ENCODE peak calls at places on chromosomes 12 and 14, in six cellular contexts. One of them, this sample, is unnamed.
A peak's percentile ranks its signal among the peaks of the same experiment; 100 is the strongest.

GRCh38 chr14:76580967-76581366 is 180.3 kb upstream of the VASH1 start:
- DNase-seq in cardiac fibroblast: no peak
- DNase-seq in foreskin fibroblast: no peak
- DNase-seq in H1: no peak
- DNase-seq in HL-60: no peak
- DNase-seq in hepatocyte: no peak
- DNase-seq in this sample: no peak

GRCh38 chr12:75087656-75088055 is 122.0 kb downstream of the KCNC2 start:
- DNase-seq in cardiac fibroblast: no peak
- DNase-seq in foreskin fibroblast: no peak
- DNase-seq in H1: no peak
- DNase-seq in HL-60: no peak
- DNase-seq in hepatocyte: peak; percentile 8
- DNase-seq in this sample: peak; percentile 20

GRCh38 chr14:61535470-61535869 is 159.8 kb upstream of the HIF1A start:
- DNase-seq in cardiac fibroblast: no peak
- DNase-seq in foreskin fibroblast: no peak
- DNase-seq in H1: no peak
- DNase-seq in HL-60: no peak
- DNase-seq in hepatocyte: no peak
- DNase-seq in this sample: no peak

GRCh38 chr14:90580381-90581335 is 183.8 kb downstream of the CALM1 start:
- DNase-seq in cardiac fibroblast: no peak
- DNase-seq in foreskin fibroblast: no peak
- DNase-seq in H1: no peak
- DNase-seq in HL-60: no peak
- DNase-seq in hepatocyte: no peak
- DNase-seq in this sample: no peak

GRCh38 chr12:91178139-91178561 is 4.5 kb downstream of the DCN start:
- DNase-seq in cardiac fibroblast: peak; percentile 73
- DNase-seq in foreskin fibroblast: no peak
- DNase-seq in H1: no peak
- DNase-seq in HL-60: no peak
- DNase-seq in hepatocyte: peak; percentile 21
- DNase-seq in this sample: no peak

GRCh38 chr12:117968826-117969659 is at the start of gene KSR2:
- DNase-seq in cardiac fibroblast: peak; percentile 4
- DNase-seq in foreskin fibroblast: no peak
- DNase-seq in H1: peak; percentile 87
- DNase-seq in HL-60: no peak
- DNase-seq in hepatocyte: peak; percentile 91
- DNase-seq in this sample: peak; percentile 93

GRCh38 chr12:132986885-132987225 is 688 bp downstream of the ZNF26 start:
- DNase-seq in cardiac fibroblast: no peak
- DNase-seq in foreskin fibroblast: peak; percentile 5
- DNase-seq in H1: no peak
- DNase-seq in HL-60: no peak
- DNase-seq in hepatocyte: no peak
- DNase-seq in this sample: no peak

GRCh38 chr14:65213316-65213715 is 111.0 kb upstream of the MAX start:
- DNase-seq in cardiac fibroblast: no peak
- DNase-seq in foreskin fibroblast: no peak
- DNase-seq in H1: no peak
- DNase-seq in HL-60: no peak
- DNase-seq in hepatocyte: no peak
- DNase-seq in this sample: no peak

GRCh38 chr14:79724934-79725717 is 486.2 kb downstream of the DIO2 start:
- DNase-seq in cardiac fibroblast: no peak
- DNase-seq in foreskin fibroblast: no peak
- DNase-seq in H1: no peak
- DNase-seq in HL-60: no peak
- DNase-seq in hepatocyte: no peak
- DNase-seq in this sample: no peak

GRCh38 chr14:51039285-51039684 is 55.6 kb downstream of the TRIM9 start:
- DNase-seq in cardiac fibroblast: no peak
- DNase-seq in foreskin fibroblast: no peak
- DNase-seq in H1: no peak
- DNase-seq in HL-60: no peak
- DNase-seq in hepatocyte: no peak
- DNase-seq in this sample: no peak

GRCh38 chr12:123897221-123897620 is 75.4 kb downstream of the CCDC92 start:
- DNase-seq in cardiac fibroblast: peak; percentile 30
- DNase-seq in foreskin fibroblast: peak; percentile 60
- DNase-seq in H1: no peak
- DNase-seq in HL-60: no peak
- DNase-seq in hepatocyte: no peak
- DNase-seq in this sample: no peak

GRCh38 chr12:5964913-5965900 is 20.1 kb upstream of the ANO2 start:
- DNase-seq in cardiac fibroblast: no peak
- DNase-seq in foreskin fibroblast: no peak
- DNase-seq in H1: peak; percentile 60
- DNase-seq in HL-60: no peak
- DNase-seq in hepatocyte: no peak
- DNase-seq in this sample: no peak

GRCh38 chr14:31420013-31420318 is 384 bp downstream of the HEATR5A start:
- DNase-seq in cardiac fibroblast: no peak
- DNase-seq in foreskin fibroblast: no peak
- DNase-seq in H1: peak; percentile 81
- DNase-seq in HL-60: no peak
- DNase-seq in hepatocyte: no peak
- DNase-seq in this sample: peak; percentile 78

GRCh38 chr14:100615736-100616695 is 28.8 kb upstream of the BEGAIN start:
- DNase-seq in cardiac fibroblast: no peak
- DNase-seq in foreskin fibroblast: no peak
- DNase-seq in H1: no peak
- DNase-seq in HL-60: no peak
- DNase-seq in hepatocyte: no peak
- DNase-seq in this sample: no peak

GRCh38 chr14:38208825-38209562 is 1.3 kb downstream of the SSTR1 start:
- DNase-seq in cardiac fibroblast: peak; percentile 72
- DNase-seq in foreskin fibroblast: peak; percentile 87
- DNase-seq in H1: peak; percentile 79
- DNase-seq in HL-60: no peak
- DNase-seq in hepatocyte: peak; percentile 84
- DNase-seq in this sample: peak; percentile 58

GRCh38 chr12:37546901-37547475 is 769.6 kb upstream of the ALG10B start:
- DNase-seq in cardiac fibroblast: no peak
- DNase-seq in foreskin fibroblast: no peak
- DNase-seq in H1: no peak
- DNase-seq in HL-60: no peak
- DNase-seq in hepatocyte: no peak
- DNase-seq in this sample: no peak

GRCh38 chr14:74325446-74325845 is 22.7 kb upstream of the ABCD4 start:
- DNase-seq in cardiac fibroblast: no peak
- DNase-seq in foreskin fibroblast: no peak
- DNase-seq in H1: no peak
- DNase-seq in HL-60: no peak
- DNase-seq in hepatocyte: no peak
- DNase-seq in this sample: no peak

GRCh38 chr12:53927220-53928029 is 11.2 kb upstream of the HOXC13 start:
- DNase-seq in cardiac fibroblast: no peak
- DNase-seq in foreskin fibroblast: no peak
- DNase-seq in H1: no peak
- DNase-seq in HL-60: no peak
- DNase-seq in hepatocyte: no peak
- DNase-seq in this sample: no peak

GRCh38 chr12:20429876-20430275 is 61.5 kb downstream of the PDE3A start:
- DNase-seq in cardiac fibroblast: peak; percentile 35
- DNase-seq in foreskin fibroblast: no peak
- DNase-seq in H1: no peak
- DNase-seq in HL-60: no peak
- DNase-seq in hepatocyte: no peak
- DNase-seq in this sample: no peak

GRCh38 chr12:111361073-111361716 is 7.7 kb downstream of the PHETA1 start:
- DNase-seq in cardiac fibroblast: no peak
- DNase-seq in foreskin fibroblast: no peak
- DNase-seq in H1: no peak
- DNase-seq in HL-60: no peak
- DNase-seq in hepatocyte: no peak
- DNase-seq in this sample: no peak

GRCh38 chr14:20690848-20691640 is 2.5 kb downstream of the ANG start:
- DNase-seq in cardiac fibroblast: peak; percentile 83
- DNase-seq in foreskin fibroblast: peak; percentile 45
- DNase-seq in H1: peak; percentile 61
- DNase-seq in HL-60: peak; percentile 49
- DNase-seq in hepatocyte: peak; percentile 82
- DNase-seq in this sample: peak; percentile 54

GRCh38 chr12:16881986-16882385 is 276.0 kb upstream of the LMO3 start:
- DNase-seq in cardiac fibroblast: no peak
- DNase-seq in foreskin fibroblast: no peak
- DNase-seq in H1: no peak
- DNase-seq in HL-60: no peak
- DNase-seq in hepatocyte: no peak
- DNase-seq in this sample: no peak

GRCh38 chr12:125028106-125028505 is 34.7 kb downstream of the BRI3BP start:
- DNase-seq in cardiac fibroblast: no peak
- DNase-seq in foreskin fibroblast: no peak
- DNase-seq in H1: no peak
- DNase-seq in HL-60: no peak
- DNase-seq in hepatocyte: no peak
- DNase-seq in this sample: no peak

GRCh38 chr12:666066-666465 is 2.8 kb upstream of the NINJ2 start:
- DNase-seq in cardiac fibroblast: no peak
- DNase-seq in foreskin fibroblast: no peak
- DNase-seq in H1: no peak
- DNase-seq in HL-60: no peak
- DNase-seq in hepatocyte: no peak
- DNase-seq in this sample: no peak

GRCh38 chr14:41299924-41300323 is 306.8 kb upstream of the LRFN5 start:
- DNase-seq in cardiac fibroblast: no peak
- DNase-seq in foreskin fibroblast: no peak
- DNase-seq in H1: no peak
- DNase-seq in HL-60: no peak
- DNase-seq in hepatocyte: no peak
- DNase-seq in this sample: no peak

GRCh38 chr14:25411933-25412757 is 362.2 kb upstream of the STXBP6 start:
- DNase-seq in cardiac fibroblast: peak; percentile 13
- DNase-seq in foreskin fibroblast: no peak
- DNase-seq in H1: peak; percentile 54
- DNase-seq in HL-60: no peak
- DNase-seq in hepatocyte: peak; percentile 16
- DNase-seq in this sample: peak; percentile 2

GRCh38 chr14:94467728-94468520 is 8.1 kb downstream of the SERPINA9 start:
- DNase-seq in cardiac fibroblast: no peak
- DNase-seq in foreskin fibroblast: no peak
- DNase-seq in H1: no peak
- DNase-seq in HL-60: no peak
- DNase-seq in hepatocyte: no peak
- DNase-seq in this sample: no peak

DNA sequence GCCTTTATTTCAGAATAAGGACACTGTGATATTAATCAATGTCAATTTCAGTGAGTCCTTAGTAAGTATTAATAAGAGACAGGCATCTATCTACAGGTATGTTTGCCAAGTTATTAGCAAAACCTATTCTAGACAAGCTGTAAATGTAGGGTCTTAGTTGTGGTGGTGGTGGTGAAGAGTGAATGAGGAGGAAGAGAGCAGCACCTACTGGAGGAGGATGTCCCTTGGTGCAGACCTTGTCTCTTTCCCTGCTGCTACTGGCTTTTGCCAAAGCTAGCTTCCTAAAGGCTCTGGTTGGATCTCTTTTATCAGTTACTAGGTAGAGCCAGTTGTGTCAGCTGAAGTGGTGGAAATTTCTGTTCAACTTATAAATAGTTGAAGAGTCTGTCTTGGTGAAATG is 304.8 kb upstream of the ATP2B1 start:
- DNase-seq in cardiac fibroblast: no peak
- DNase-seq in foreskin fibroblast: no peak
- DNase-seq in H1: no peak
- DNase-seq in HL-60: no peak
- DNase-seq in hepatocyte: peak; percentile 13
- DNase-seq in this sample: no peak
- TF ChIP-seq CTCF in cardiac fibroblast: peak; percentile 11
- TF ChIP-seq CTCF in foreskin fibroblast: peak; percentile 20
- TF ChIP-seq CTCF in H1: peak; percentile 41
- TF ChIP-seq CTCF in HL-60: no peak
- TF ChIP-seq CTCF in hepatocyte: peak; percentile 30
- TF ChIP-seq CTCF in this sample: no peak

GRCh38 chr12:50988871-50989270 is 36.5 kb downstream of the HIGD1C start:
- DNase-seq in cardiac fibroblast: no peak
- DNase-seq in foreskin fibroblast: no peak
- DNase-seq in H1: no peak
- DNase-seq in HL-60: no peak
- DNase-seq in hepatocyte: no peak
- DNase-seq in this sample: no peak
- TF ChIP-seq CTCF in cardiac fibroblast: no peak
- TF ChIP-seq CTCF in foreskin fibroblast: no peak
- TF ChIP-seq CTCF in H1: no peak
- TF ChIP-seq CTCF in HL-60: no peak
- TF ChIP-seq CTCF in hepatocyte: no peak
- TF ChIP-seq CTCF in this sample: no peak

DNA sequence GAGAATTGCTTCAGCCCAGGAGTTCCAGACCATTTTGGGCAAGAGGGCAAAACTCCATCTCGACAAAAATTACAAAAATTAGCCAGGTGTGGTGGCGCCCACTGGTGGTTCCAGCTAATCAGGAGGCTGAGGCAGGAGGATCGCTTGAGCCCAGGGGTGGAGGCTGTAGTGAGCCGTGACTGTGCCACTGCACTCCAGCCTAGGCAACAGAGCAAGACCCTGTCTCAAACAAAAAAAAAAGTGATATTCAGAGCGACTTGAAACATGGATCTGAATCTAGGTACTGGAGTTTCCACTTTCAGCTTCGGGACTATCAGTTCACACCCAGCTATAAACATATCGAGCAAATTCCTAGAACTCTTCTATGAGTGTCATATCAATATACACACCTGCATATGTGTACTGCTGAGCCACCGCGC is 16.3 kb upstream of the RNF34 start:
- DNase-seq in cardiac fibroblast: no peak
- DNase-seq in foreskin fibroblast: no peak
- DNase-seq in H1: no peak
- DNase-seq in HL-60: no peak
- DNase-seq in hepatocyte: no peak
- DNase-seq in this sample: peak; percentile 17
- TF ChIP-seq CTCF in cardiac fibroblast: peak; percentile 10
- TF ChIP-seq CTCF in foreskin fibroblast: no peak
- TF ChIP-seq CTCF in H1: peak; percentile 14
- TF ChIP-seq CTCF in HL-60: no peak
- TF ChIP-seq CTCF in hepatocyte: peak; percentile 4
- TF ChIP-seq CTCF in this sample: no peak

GRCh38 chr12:4615667-4616066 is 33.2 kb downstream of the AKAP3 start:
- DNase-seq in cardiac fibroblast: no peak
- DNase-seq in foreskin fibroblast: no peak
- DNase-seq in H1: no peak
- DNase-seq in HL-60: no peak
- DNase-seq in hepatocyte: no peak
- DNase-seq in this sample: no peak

GRCh38 chr12:4607056-4607455 is 41.8 kb downstream of the AKAP3 start:
- DNase-seq in cardiac fibroblast: peak; percentile 28
- DNase-seq in foreskin fibroblast: no peak
- DNase-seq in H1: no peak
- DNase-seq in HL-60: no peak
- DNase-seq in hepatocyte: peak; percentile 20
- DNase-seq in this sample: no peak

GRCh38 chr12:4604684-4605193 is 42.7 kb downstream of the DYRK4 start:
- DNase-seq in cardiac fibroblast: peak; percentile 93
- DNase-seq in foreskin fibroblast: peak; percentile 82
- DNase-seq in H1: peak; percentile 79
- DNase-seq in HL-60: peak; percentile 62
- DNase-seq in hepatocyte: peak; percentile 92
- DNase-seq in this sample: peak; percentile 81

GRCh38 chr12:4609071-4609470 is 39.8 kb downstream of the AKAP3 start:
- DNase-seq in cardiac fibroblast: peak; percentile 63
- DNase-seq in foreskin fibroblast: no peak
- DNase-seq in H1: no peak
- DNase-seq in HL-60: no peak
- DNase-seq in hepatocyte: no peak
- DNase-seq in this sample: no peak

GRCh38 chr12:4610481-4610880 is 38.4 kb downstream of the AKAP3 start:
- DNase-seq in cardiac fibroblast: no peak
- DNase-seq in foreskin fibroblast: no peak
- DNase-seq in H1: no peak
- DNase-seq in HL-60: no peak
- DNase-seq in hepatocyte: no peak
- DNase-seq in this sample: no peak
- TF ChIP-seq CTCF in cardiac fibroblast: no peak
- TF ChIP-seq CTCF in foreskin fibroblast: no peak
- TF ChIP-seq CTCF in H1: no peak
- TF ChIP-seq CTCF in HL-60: no peak
- TF ChIP-seq CTCF in hepatocyte: no peak
- TF ChIP-seq CTCF in this sample: no peak